ENCODE peak calls at places on chromosomes 7 and 10, in eight cellular contexts. D is suprapubic skin; G is GM12878; V is CD8-positive, alpha-beta T cell; P is upper lobe of right lung; R is neural progenitor cell; Z is PC-3; N is cardiac muscle cell. I is an unnamed sample. For H3K36me3, the result is how much of the 10 kb centered on the place peaks cover.

GRCh38 chr7:77481615-77482014 is 55.5 kb upstream of the PTPN12 start:
- DNase-seq in D (no peak), Z (peak), G (no peak), P (no peak), R (no peak), N (no peak), V (no peak), I (no peak)

GRCh38 chr10:105017116-105017515 is 376.0 kb downstream of the SORCS3 start:
- DNase-seq in G (no peak), R (no peak), D (no peak), V (no peak), N (no peak), P (no peak), Z (no peak), I (no peak)

GRCh38 chr10:43376046-43376635 is 4.7 kb downstream of the FXYD4 start:
- DNase-seq in G (no peak), N (no peak), P (no peak), V (no peak), D (no peak), Z (no peak), R (no peak), I (no peak)

GRCh38 chr10:29896053-29896452 is 163.3 kb downstream of the JCAD start:
- DNase-seq in N (peak), V (no peak), P (no peak), Z (no peak), G (no peak), D (no peak), R (no peak), I (no peak)

GRCh38 chr7:50214141-50214670 is 90.3 kb upstream of the IKZF1 start:
- DNase-seq in R (no peak), N (no peak), Z (no peak), P (no peak), D (no peak), V (no peak), G (no peak), I (no peak)

GRCh38 chr10:97713351-97713827 is at the start of gene MARVELD1:
- DNase-seq in N (peak), V (no peak), Z (peak), D (peak), P (peak), R (peak), G (no peak), I (no peak)

GRCh38 chr7:153550173-153550572 is 502.0 kb upstream of the DPP6 start:
- DNase-seq in R (no peak), Z (no peak), G (no peak), N (no peak), P (no peak), D (no peak), V (no peak), I (no peak)

GRCh38 chr7:81926154-81926553 is 156.3 kb upstream of the HGF start:
- DNase-seq in P (no peak), Z (no peak), G (no peak), D (no peak), R (no peak), N (no peak), V (no peak), I (no peak)

GRCh38 chr7:69728299-69728698 is 130.0 kb downstream of the AUTS2 start:
- DNase-seq in R (no peak), G (no peak), Z (no peak), N (peak), V (no peak), D (no peak), P (no peak), I (no peak)

GRCh38 chr7:149422914-149423285 is 38.0 kb downstream of the ZNF777 start:
- DNase-seq in Z (no peak), D (no peak), G (no peak), V (no peak), P (peak), N (no peak), R (no peak), I (no peak)

GRCh38 chr7:1654111-1654510 is 16.0 kb upstream of the ELFN1 start:
- DNase-seq in V (no peak), G (no peak), P (no peak), R (no peak), D (no peak), N (no peak), Z (no peak), I (no peak)

GRCh38 chr7:132108553-132108952 is 467.7 kb downstream of the PLXNA4 start:
- DNase-seq in N (no peak), R (peak), V (no peak), P (no peak), G (no peak), D (no peak), Z (no peak), I (no peak)

GRCh38 chr10:103244663-103245271 is 920 bp upstream of the RPEL1 start:
- DNase-seq in D (peak), N (peak), R (peak), V (peak), G (peak), P (peak), Z (peak), I (no peak)

GRCh38 chr10:46228076-46229071 is 58.4 kb upstream of the ANTXRL start:
- DNase-seq in P (peak), N (peak), D (peak), Z (peak), G (no peak), V (no peak), R (peak), I (peak)

GRCh38 chr7:155877167-155877566 is 64.9 kb upstream of the SHH start:
- DNase-seq in V (no peak), R (no peak), P (no peak), Z (peak), G (no peak), N (no peak), D (no peak), I (no peak)

GRCh38 chr7:134710854-134711624 is 64.4 kb downstream of the BPGM start:
- DNase-seq in D (no peak), N (peak), G (no peak), Z (peak), R (no peak), V (peak), P (no peak), I (no peak)

GRCh38 chr7:17040701-17041100 is 158.9 kb upstream of the AGR3 start:
- DNase-seq in D (no peak), N (peak), V (no peak), R (no peak), P (no peak), G (no peak), Z (no peak), I (no peak)

GRCh38 chr7:17807242-17807641 is 133.1 kb downstream of the SNX13 start:
- DNase-seq in R (no peak), G (no peak), Z (no peak), D (no peak), P (no peak), V (no peak), N (no peak), I (no peak)

GRCh38 chr10:12803781-12804180 is 197.7 kb downstream of the CCDC3 start:
- DNase-seq in R (no peak), P (no peak), G (no peak), V (no peak), Z (no peak), N (no peak), D (no peak), I (no peak)

GRCh38 chr7:1027285-1028043 is 16.9 kb upstream of the GPR146 start:
- DNase-seq in R (peak), P (peak), N (peak), Z (peak), G (no peak), D (no peak), V (no peak), I (no peak)

GRCh38 chr7:130290745-130291144 is 2.2 kb upstream of the CPA4 start:
- DNase-seq in D (no peak), G (no peak), N (no peak), R (no peak), P (no peak), Z (peak), V (no peak), I (no peak)

GRCh38 chr7:129009437-129009836 is 45.5 kb downstream of the TNPO3 start:
- DNase-seq in R (no peak), N (no peak), P (no peak), G (peak), Z (no peak), D (no peak), V (no peak), I (no peak)

GRCh38 chr7:123948122-123948521 is 23.1 kb downstream of the SPAM1 start:
- DNase-seq in D (no peak), R (no peak), P (no peak), G (no peak), V (no peak), Z (no peak), N (no peak), I (no peak)

GRCh38 chr7:132782777-132783633 is 206.7 kb upstream of the PLXNA4 start:
- DNase-seq in N (peak), D (no peak), Z (peak), V (no peak), G (no peak), R (no peak), P (no peak), I (peak)

GRCh38 chr10:29961351-29961750 is 98.0 kb downstream of the JCAD start:
- DNase-seq in Z (peak), D (no peak), G (no peak), N (no peak), R (no peak), V (no peak), P (no peak), I (no peak)

GRCh38 chr7:78379148-78379547 is 580.6 kb downstream of the PHTF2 start:
- DNase-seq in R (no peak), Z (no peak), P (no peak), V (no peak), N (no peak), G (no peak), D (no peak), I (peak)

GRCh38 chr7:123355576-123356195 is 155.9 kb upstream of the SLC13A1 start:
- DNase-seq in V (no peak), P (no peak), Z (peak), D (no peak), G (no peak), N (peak), R (peak), I (no peak)

GRCh38 chr7:94357076-94357475 is 37.6 kb upstream of the COL1A2 start:
- DNase-seq in V (no peak), N (no peak), D (no peak), P (no peak), R (no peak), G (no peak), Z (no peak), I (no peak)

GRCh38 chr10:80288849-80289248 is 609 bp downstream of the MAT1A start:
- DNase-seq in V (no peak), Z (no peak), R (no peak), N (no peak), G (no peak), D (no peak), P (no peak), I (no peak)

GRCh38 chr10:116211682-116212081 is 61.3 kb downstream of the GFRA1 start:
- DNase-seq in D (no peak), V (no peak), P (no peak), Z (no peak), N (no peak), R (no peak), G (no peak), I (peak)

GRCh38 chr7:17706255-17706654 is 234.0 kb downstream of the SNX13 start:
- DNase-seq in D (no peak), G (no peak), R (no peak), N (no peak), V (no peak), P (no peak), Z (no peak), I (no peak)

GRCh38 chr10:116990276-116990800 is 14.6 kb downstream of the SHTN1 start:
- DNase-seq in V (no peak), G (no peak), R (peak), D (no peak), N (no peak), P (no peak), Z (no peak), I (no peak)

GRCh38 chr7:148694631-148695030 is 4.1 kb upstream of the CUL1 start:
- DNase-seq in V (no peak), N (no peak), G (no peak), R (no peak), D (no peak), P (no peak), Z (no peak), I (no peak)

GRCh38 chr10:30997536-30998252 is 34.0 kb downstream of the ZNF438 start:
- DNase-seq in R (no peak), P (no peak), G (no peak), D (no peak), Z (no peak), N (no peak), V (no peak), I (no peak)

GRCh38 chr7:74026406-74027123 is 1.4 kb upstream of the ELN start:
- DNase-seq in Z (peak), D (peak), R (peak), N (peak), G (no peak), V (peak), P (peak), I (no peak)

GRCh38 chr7:42661312-42661711 is 250.6 kb downstream of the C7orf25 start:
- DNase-seq in G (no peak), P (no peak), R (no peak), D (no peak), N (peak), V (no peak), Z (peak), I (no peak)

DNA sequence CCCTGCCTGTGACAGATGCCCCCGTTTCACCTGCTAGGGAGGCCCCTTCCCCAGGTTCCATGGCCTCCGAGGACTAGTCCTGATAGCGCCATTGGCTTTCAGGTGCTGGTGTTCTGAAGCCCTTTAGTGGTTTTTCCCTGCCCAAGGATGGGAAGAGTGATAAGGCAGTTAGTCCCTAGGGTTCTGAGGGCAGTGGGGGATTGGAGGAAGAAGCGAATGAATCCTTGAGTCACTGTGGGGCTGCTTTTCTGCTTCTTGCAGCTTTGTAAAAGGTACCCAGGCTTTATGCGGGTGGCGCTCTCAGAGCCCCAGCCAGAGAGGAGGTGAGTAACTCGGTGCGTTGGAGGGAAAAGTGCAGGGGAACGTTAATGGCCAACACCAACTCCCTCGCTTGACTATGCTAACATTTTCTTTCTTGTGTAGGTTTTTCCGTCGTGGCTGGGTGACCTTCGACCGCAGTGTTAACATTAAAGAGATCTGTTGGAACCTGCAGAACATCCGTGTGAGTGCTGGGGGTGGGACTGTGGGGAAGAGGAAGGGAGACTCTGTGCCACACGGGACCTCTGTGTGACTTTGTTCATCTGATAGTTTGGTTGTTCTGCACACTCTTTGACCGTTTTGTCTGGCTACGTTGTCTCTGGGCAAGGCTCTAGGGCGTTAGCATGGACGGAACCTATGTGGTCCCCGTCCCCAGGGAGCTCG is 3.9 kb downstream of the UFSP1 start:
- DNase-seq in Z (no peak), R (no peak), V (no peak), N (no peak), P (no peak), D (no peak), G (no peak), I (no peak)
- H3K36me3 ChIP-seq in Z (half or more), R (under half), V (half or more), N (half or more), P (half or more), D (half or more), G (under half), I (half or more)

GRCh38 chr10:77738496-77739158 is 101.0 kb upstream of the KCNMA1 start:
- DNase-seq in V (no peak), P (no peak), Z (peak), D (no peak), G (no peak), R (no peak), N (no peak), I (no peak)

GRCh38 chr10:77732213-77733003 is 94.8 kb upstream of the KCNMA1 start:
- DNase-seq in Z (no peak), G (no peak), N (no peak), V (no peak), P (no peak), D (no peak), R (no peak), I (no peak)

GRCh38 chr10:77741746-77742145 is 104.1 kb upstream of the KCNMA1 start:
- DNase-seq in D (no peak), Z (no peak), R (no peak), G (no peak), N (no peak), P (no peak), V (no peak), I (no peak)

GRCh38 chr10:77742172-77742571 is 104.6 kb upstream of the KCNMA1 start:
- DNase-seq in V (no peak), P (no peak), D (no peak), Z (no peak), R (no peak), N (no peak), G (no peak), I (no peak)

DNA sequence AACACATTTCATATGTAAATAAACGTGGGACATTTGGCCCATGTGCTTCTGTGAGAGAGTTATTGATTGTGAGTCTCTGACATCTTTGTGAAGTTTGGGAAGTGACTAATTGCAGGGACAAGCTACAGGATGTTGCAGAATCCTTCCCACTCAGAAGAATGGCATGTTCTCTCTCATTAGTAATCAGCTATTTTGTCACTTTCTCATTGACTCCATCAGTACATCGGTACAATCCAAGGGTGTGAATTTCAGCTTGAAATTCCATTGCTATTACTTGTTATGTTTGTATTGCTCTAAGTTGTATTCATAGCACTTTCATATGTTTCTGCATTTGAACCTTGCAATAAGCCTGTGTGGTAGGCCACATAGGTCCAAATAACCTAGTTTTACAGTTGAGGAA is 100.0 kb upstream of the KCNMA1 start:
- DNase-seq in N (peak), Z (peak), R (no peak), V (no peak), D (no peak), G (no peak), P (no peak), I (peak)
- H3K4me3 ChIP-seq in N (no peak), Z (no peak), R (no peak), V (no peak), D (no peak), G (no peak), P (no peak), I (no peak)

GRCh38 chr7:141246426-141246825 is 172.6 kb downstream of the TMEM178B start:
- DNase-seq in Z (no peak), R (no peak), V (no peak), D (no peak), G (no peak), N (no peak), P (no peak), I (no peak)

GRCh38 chr7:141251957-141252356 is 178.1 kb downstream of the TMEM178B start:
- DNase-seq in Z (no peak), G (no peak), V (no peak), P (no peak), R (no peak), N (no peak), D (no peak), I (no peak)

GRCh38 chr7:141251180-141251579 is 177.3 kb downstream of the TMEM178B start:
- DNase-seq in Z (no peak), G (no peak), D (no peak), R (no peak), V (no peak), P (no peak), N (no peak), I (no peak)
- TF ChIP-seq CTCF in Z (no peak), G (no peak), D (no peak), R (no peak), V (no peak), P (no peak), N (no peak), I (no peak)

GRCh38 chr10:33227489-33227888 is 107.0 kb downstream of the NRP1 start:
- DNase-seq in D (no peak), R (no peak), N (no peak), V (no peak), P (no peak), Z (peak), G (no peak), I (no peak)

GRCh38 chr10:33228426-33228825 is 106.0 kb downstream of the NRP1 start:
- DNase-seq in R (no peak), V (no peak), Z (no peak), N (no peak), P (no peak), D (no peak), G (no peak), I (no peak)

GRCh38 chr10:33229252-33229943 is 105.1 kb downstream of the NRP1 start:
- DNase-seq in R (no peak), D (no peak), G (no peak), P (no peak), N (peak), Z (peak), V (no peak), I (peak)

GRCh38 chr10:33223326-33224014 is 111.0 kb downstream of the NRP1 start:
- DNase-seq in R (no peak), G (no peak), N (peak), D (no peak), P (no peak), V (no peak), Z (no peak), I (no peak)

DNA sequence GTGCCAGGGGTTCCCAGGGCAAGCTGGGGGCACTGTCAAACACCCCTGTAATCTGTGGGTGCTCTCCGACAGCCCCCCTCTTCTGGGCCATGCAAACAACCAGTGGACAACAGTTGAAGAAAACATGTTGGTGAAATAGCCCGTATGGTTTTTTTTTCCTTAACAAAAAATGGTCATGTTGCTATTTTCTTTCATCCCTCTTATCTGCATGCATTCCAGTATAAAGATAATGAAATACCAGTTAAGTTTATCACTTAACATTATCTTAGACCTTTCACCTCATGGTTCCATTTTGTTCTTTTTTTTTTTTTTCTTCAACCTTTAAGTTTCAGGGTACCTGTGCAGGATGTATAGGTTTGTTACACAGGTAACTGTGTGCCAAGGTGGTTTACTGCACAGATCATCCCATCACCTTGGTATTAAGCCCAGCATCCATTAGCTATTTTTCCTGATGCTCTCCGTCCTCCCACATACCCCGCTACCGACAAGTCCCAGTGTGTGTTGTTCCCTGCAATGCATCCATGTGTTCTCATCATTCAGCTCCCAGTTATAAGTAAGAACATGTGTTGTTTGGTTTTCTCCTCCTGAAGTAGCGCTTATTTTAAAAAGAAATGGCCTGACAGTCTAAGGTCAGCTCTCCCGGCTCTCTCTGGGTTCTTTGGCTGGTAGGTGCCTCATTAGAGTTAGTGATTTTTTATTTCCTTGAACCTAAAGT is 110.1 kb downstream of the NRP1 start:
- DNase-seq in V (no peak), N (no peak), D (no peak), Z (no peak), G (no peak), P (no peak), R (no peak), I (no peak)
- H3K36me3 ChIP-seq in V (under half), N (half or more), D (under half), Z (half or more), G (under half), P (half or more), R (under half), I (under half)

GRCh38 chr7:144024213-144024612 is 24.1 kb downstream of the OR6B1 start:
- DNase-seq in V (no peak), G (no peak), R (no peak), D (no peak), Z (no peak), N (no peak), P (no peak), I (no peak)

GRCh38 chr7:144026203-144026883 is 22.4 kb upstream of the OR2A5 start:
- DNase-seq in G (no peak), D (no peak), P (no peak), N (no peak), Z (no peak), R (no peak), V (no peak), I (no peak)

GRCh38 chr7:144027070-144027469 is 21.7 kb upstream of the OR2A5 start:
- DNase-seq in D (no peak), R (peak), Z (peak), V (no peak), P (no peak), G (no peak), N (peak), I (no peak)

GRCh38 chr7:144028547-144028946 is 20.2 kb upstream of the OR2A5 start:
- DNase-seq in R (no peak), G (no peak), Z (no peak), N (no peak), D (no peak), V (no peak), P (no peak), I (no peak)

GRCh38 chr7:144027974-144028373 is 20.8 kb upstream of the OR2A5 start:
- DNase-seq in G (no peak), P (no peak), R (no peak), N (no peak), Z (peak), V (no peak), D (no peak), I (no peak)
- H3K4me3 ChIP-seq in G (no peak), P (no peak), R (no peak), N (no peak), Z (no peak), V (no peak), D (no peak), I (no peak)

I was measured in BJ.